ENCODE peak calls at places on chromosomes 6 and 20, in eight cellular contexts. J is HCT116, U is breast epithelium, Y is suprapubic skin, L is transverse colon, A is upper lobe of left lung, D is stomach, B is HepG2. R is an unnamed sample. For H3K9me3, the result is how much of the 10 kb centered on the place peaks cover.

GRCh38 chr6:110481081-110481480 is 4.7 kb upstream of the SLC22A16 start:
- DNase-seq in J (no peak), U (no peak), Y (no peak), L (no peak), A (no peak), D (no peak), B (no peak), R (no peak)

GRCh38 chr6:1873781-1874180 is 264.1 kb downstream of the FOXC1 start:
- DNase-seq in J (no peak), U (no peak), Y (no peak), L (no peak), A (no peak), D (no peak), B (no peak), R (no peak)

GRCh38 chr20:1390552-1391403 is 2.1 kb downstream of the FKBP1A start:
- DNase-seq in J (no peak), U (no peak), Y (no peak), L (no peak), A (no peak), D (no peak), B (no peak), R (no peak)

GRCh38 chr6:72250664-72251063 is 364.3 kb downstream of the RIMS1 start:
- DNase-seq in J (no peak), U (no peak), Y (no peak), L (no peak), A (no peak), D (no peak), B (no peak), R (no peak)

GRCh38 chr20:52209154-52209571 is 17.6 kb upstream of the ZFP64 start:
- DNase-seq in J (no peak), U (no peak), Y (no peak), L (no peak), A (no peak), D (no peak), B (no peak), R (no peak)

GRCh38 chr20:38202982-38203293 is 37.9 kb upstream of the TGM2 start:
- DNase-seq in J (no peak), U (no peak), Y (no peak), L (no peak), A (no peak), D (no peak), B (no peak), R (no peak)

GRCh38 chr20:41101660-41102059 is 35.7 kb upstream of the PLCG1 start:
- DNase-seq in J (no peak), U (no peak), Y (no peak), L (no peak), A (no peak), D (no peak), B (no peak), R (no peak)

GRCh38 chr6:42367353-42368011 is 84.2 kb downstream of the TRERF1 start:
- DNase-seq in J (no peak), U (no peak), Y (peak), L (peak), A (peak), D (no peak), B (no peak), R (no peak)

GRCh38 chr20:1122388-1123315 is 4.2 kb downstream of the PSMF1 start:
- DNase-seq in J (no peak), U (peak), Y (no peak), L (peak), A (peak), D (peak), B (peak), R (peak)

GRCh38 chr20:61044499-61044898 is 207.6 kb upstream of the CDH4 start:
- DNase-seq in J (no peak), U (no peak), Y (no peak), L (no peak), A (no peak), D (no peak), B (no peak), R (no peak)

GRCh38 chr20:61806314-61806713 is 259.4 kb downstream of the TAF4 start:
- DNase-seq in J (no peak), U (no peak), Y (no peak), L (no peak), A (no peak), D (no peak), B (no peak), R (no peak)

GRCh38 chr6:88953550-88954386 is 9.7 kb downstream of the RNGTT start:
- DNase-seq in J (no peak), U (no peak), Y (no peak), L (no peak), A (no peak), D (no peak), B (no peak), R (no peak)

DNA sequence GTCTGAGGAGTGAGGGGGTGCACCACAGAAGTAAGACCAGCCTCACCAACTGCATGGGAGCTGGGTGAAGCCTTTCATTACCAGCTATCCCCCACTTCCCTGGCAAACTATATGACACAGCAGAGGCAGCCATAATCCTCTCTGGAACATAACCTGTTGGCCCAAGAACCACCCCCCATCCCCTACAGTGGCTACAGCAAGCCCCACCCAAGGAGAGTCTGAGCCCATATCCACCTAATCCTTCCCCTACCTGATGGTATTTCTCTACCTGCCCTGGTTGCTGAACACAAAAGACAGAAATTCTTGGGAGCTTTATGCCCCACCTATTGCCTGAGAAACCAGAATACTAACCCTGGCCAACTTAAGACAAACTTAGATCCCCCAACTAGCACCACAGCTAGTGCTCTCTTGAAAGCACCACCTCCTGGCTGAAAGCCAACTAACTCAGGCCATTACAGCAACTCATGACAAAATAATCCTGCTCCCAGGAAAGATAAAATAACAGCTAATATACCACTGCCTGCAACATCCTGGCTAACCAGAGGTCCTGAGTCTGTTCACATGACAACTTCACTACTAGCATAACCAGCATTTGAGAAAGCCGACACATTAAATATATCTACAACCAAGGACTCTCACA is 11.2 kb downstream of the RNGTT start:
- DNase-seq in J (no peak), U (no peak), Y (no peak), L (no peak), A (no peak), D (no peak), B (peak), R (no peak)
- H3K9me3 ChIP-seq in J (under half), U (under half), Y (under half), L (under half), A (under half), D (under half), B (under half), R (under half)

GRCh38 chr6:125790403-125791150 is at the start of gene NCOA7:
- DNase-seq in J (no peak), U (peak), Y (peak), L (peak), A (peak), D (peak), B (peak), R (peak)
- TF ChIP-seq POLR2AphosphoS5 in J (peak), U (peak), Y (peak), L (peak), A (peak), D (peak), B (peak), R (peak)

GRCh38 chr6:135025175-135025574 is 29.4 kb downstream of the HBS1L start:
- DNase-seq in J (no peak), U (no peak), Y (no peak), L (no peak), A (no peak), D (no peak), B (no peak), R (no peak)
- TF ChIP-seq CTCF in J (no peak), U (no peak), Y (no peak), L (no peak), A (no peak), D (no peak), B (no peak), R (no peak)

GRCh38 chr20:59668926-59669325 is 64.6 kb downstream of the PHACTR3 start:
- DNase-seq in J (no peak), U (no peak), Y (no peak), L (no peak), A (no peak), D (no peak), B (no peak), R (no peak)
- H3K9me3 ChIP-seq in J (under half), U (under half), Y (under half), L (under half), A (under half), D (under half), B (under half), R (under half)

DNA sequence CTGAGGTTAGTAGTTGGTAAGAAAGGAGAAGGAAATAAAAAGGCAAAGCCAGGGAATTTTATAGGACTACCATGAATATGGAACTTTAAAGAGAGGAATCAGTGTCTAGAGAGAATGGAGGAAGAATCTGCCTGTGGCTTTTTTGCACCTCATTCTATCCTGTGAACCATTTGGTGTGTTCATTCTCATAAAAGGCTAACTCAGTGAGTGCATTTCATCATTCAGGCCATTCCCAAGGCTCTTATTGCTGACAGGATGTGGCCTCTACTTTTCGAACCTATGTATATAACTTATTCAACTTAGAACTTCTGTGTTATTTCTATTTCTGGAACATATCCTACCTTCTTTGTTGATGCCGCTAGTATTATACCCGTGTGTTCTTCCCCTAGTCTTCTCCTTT is 27.1 kb downstream of the HSF2 start:
- DNase-seq in J (no peak), U (no peak), Y (no peak), L (no peak), A (no peak), D (no peak), B (no peak), R (no peak)
- TF ChIP-seq POLR2AphosphoS5 in J (no peak), U (no peak), Y (no peak), L (no peak), A (no peak), D (no peak), B (no peak), R (no peak)

DNA sequence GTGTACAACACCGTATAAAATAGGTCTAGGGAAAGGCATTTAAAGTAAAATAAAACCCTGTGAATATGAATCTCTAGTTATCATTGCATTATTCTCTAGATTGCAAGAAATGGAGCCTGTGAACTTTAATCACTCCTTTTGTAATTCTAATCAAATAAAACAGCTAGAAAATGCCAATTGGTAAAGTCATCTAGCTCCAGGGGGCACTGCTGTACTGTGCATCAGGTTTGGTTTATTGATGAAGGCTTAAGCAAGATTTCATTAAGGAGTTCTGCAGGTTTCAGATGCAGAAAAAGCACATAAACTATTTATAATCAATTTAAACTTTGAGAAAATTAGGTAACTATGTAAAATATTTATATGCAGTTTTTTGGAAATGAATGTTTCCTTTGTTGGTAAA is 645.0 kb downstream of the PHF3 start:
- DNase-seq in J (no peak), U (no peak), Y (no peak), L (peak), A (no peak), D (no peak), B (peak), R (no peak)
- TF ChIP-seq CTCF in J (no peak), U (no peak), Y (peak), L (peak), A (peak), D (no peak), B (peak), R (no peak)

DNA sequence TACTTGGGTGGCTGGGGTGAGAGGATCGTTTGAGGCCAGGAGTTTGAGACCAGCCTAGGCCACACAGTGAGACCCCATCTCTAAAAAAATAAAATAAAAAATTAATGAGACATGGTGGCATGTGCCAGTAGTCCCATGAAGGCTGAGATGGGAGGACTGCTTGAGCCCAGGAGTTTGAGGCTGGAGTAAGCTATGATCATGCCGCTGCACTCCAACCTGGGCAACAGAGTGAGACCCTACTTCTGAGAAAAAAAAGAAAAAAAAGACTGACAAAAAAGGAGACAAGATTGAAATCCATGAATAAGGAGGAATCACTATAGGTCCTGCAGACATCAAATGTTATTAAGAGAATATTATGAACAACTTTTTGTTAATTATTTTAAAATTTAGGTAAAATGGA is 23.7 kb upstream of the BPHL start:
- DNase-seq in J (no peak), U (no peak), Y (no peak), L (no peak), A (no peak), D (no peak), B (no peak), R (no peak)
- H3K9me3 ChIP-seq in J (under half), U (under half), Y (under half), L (under half), A (under half), D (under half), B (under half), R (under half)

GRCh38 chr6:147204843-147205311 is 660 bp downstream of the STXBP5 start:
- DNase-seq in J (no peak), U (no peak), Y (no peak), L (no peak), A (no peak), D (no peak), B (no peak), R (no peak)
- TF ChIP-seq POLR2AphosphoS5 in J (no peak), U (no peak), Y (no peak), L (no peak), A (no peak), D (no peak), B (no peak), R (no peak)

R was measured in prostate gland.